ENCODE peak calls at places on chromosomes 11 and 22, in seven cellular contexts. One of them, this sample, is unnamed.

GRCh38 chr22:24753919-24754318 is 20.6 kb downstream of the PIWIL3 start:
- DNase-seq in tibial artery: no peak
- DNase-seq in Caco-2: no peak
- DNase-seq in heart right ventricle: no peak
- DNase-seq in body of pancreas: no peak
- DNase-seq in tibial nerve: no peak
- DNase-seq in colonic mucosa: no peak
- DNase-seq in this sample: no peak

GRCh38 chr11:33000181-33000580 is 15.5 kb upstream of the DEPDC7 start:
- DNase-seq in tibial artery: no peak
- DNase-seq in Caco-2: no peak
- DNase-seq in heart right ventricle: no peak
- DNase-seq in body of pancreas: no peak
- DNase-seq in tibial nerve: no peak
- DNase-seq in colonic mucosa: no peak
- DNase-seq in this sample: no peak

GRCh38 chr22:46538816-46539163 is 1.4 kb upstream of the CELSR1 start:
- DNase-seq in tibial artery: no peak
- DNase-seq in Caco-2: no peak
- DNase-seq in heart right ventricle: no peak
- DNase-seq in body of pancreas: no peak
- DNase-seq in tibial nerve: no peak
- DNase-seq in colonic mucosa: no peak
- DNase-seq in this sample: no peak

GRCh38 chr11:102914238-102915043 is 39.7 kb upstream of the MMP12 start:
- DNase-seq in tibial artery: no peak
- DNase-seq in Caco-2: peak; percentile 58
- DNase-seq in heart right ventricle: no peak
- DNase-seq in body of pancreas: peak; percentile 15
- DNase-seq in tibial nerve: no peak
- DNase-seq in colonic mucosa: peak; percentile 36
- DNase-seq in this sample: no peak

GRCh38 chr22:31248138-31248745 is 36.1 kb downstream of the LIMK2 start:
- DNase-seq in tibial artery: peak; percentile 78
- DNase-seq in Caco-2: peak; percentile 74
- DNase-seq in heart right ventricle: peak; percentile 68
- DNase-seq in body of pancreas: peak; percentile 75
- DNase-seq in tibial nerve: peak; percentile 56
- DNase-seq in colonic mucosa: peak; percentile 55
- DNase-seq in this sample: peak; percentile 87

GRCh38 chr22:19419464-19420178 is 11.9 kb downstream of the HIRA start:
- DNase-seq in tibial artery: no peak
- DNase-seq in Caco-2: no peak
- DNase-seq in heart right ventricle: no peak
- DNase-seq in body of pancreas: no peak
- DNase-seq in tibial nerve: no peak
- DNase-seq in colonic mucosa: no peak
- DNase-seq in this sample: no peak

GRCh38 chr11:10699072-10699471 is 5.5 kb upstream of the IRAG1 start:
- DNase-seq in tibial artery: no peak
- DNase-seq in Caco-2: no peak
- DNase-seq in heart right ventricle: no peak
- DNase-seq in body of pancreas: no peak
- DNase-seq in tibial nerve: no peak
- DNase-seq in colonic mucosa: no peak
- DNase-seq in this sample: no peak

GRCh38 chr22:31272522-31273446 is 19.5 kb downstream of the PIK3IP1 start:
- DNase-seq in tibial artery: peak; percentile 62
- DNase-seq in Caco-2: peak; percentile 73
- DNase-seq in heart right ventricle: no peak
- DNase-seq in body of pancreas: peak; percentile 64
- DNase-seq in tibial nerve: no peak
- DNase-seq in colonic mucosa: peak; percentile 70
- DNase-seq in this sample: no peak

GRCh38 chr22:29310065-29310862 is 3.8 kb downstream of the GAS2L1 start:
- DNase-seq in tibial artery: no peak
- DNase-seq in Caco-2: peak; percentile 35
- DNase-seq in heart right ventricle: no peak
- DNase-seq in body of pancreas: no peak
- DNase-seq in tibial nerve: no peak
- DNase-seq in colonic mucosa: no peak
- DNase-seq in this sample: no peak

GRCh38 chr11:120031612-120032600 is 106.0 kb downstream of the TRIM29 start:
- DNase-seq in tibial artery: no peak
- DNase-seq in Caco-2: no peak
- DNase-seq in heart right ventricle: no peak
- DNase-seq in body of pancreas: no peak
- DNase-seq in tibial nerve: no peak
- DNase-seq in colonic mucosa: no peak
- DNase-seq in this sample: peak; percentile 54

GRCh38 chr11:3840289-3840869 is 380 bp downstream of the RHOG start:
- DNase-seq in tibial artery: no peak
- DNase-seq in Caco-2: no peak
- DNase-seq in heart right ventricle: no peak
- DNase-seq in body of pancreas: no peak
- DNase-seq in tibial nerve: no peak
- DNase-seq in colonic mucosa: no peak
- DNase-seq in this sample: peak; percentile 69

GRCh38 chr11:64250875-64251721 is at the start of gene PLCB3:
- DNase-seq in tibial artery: no peak
- DNase-seq in Caco-2: peak; percentile 77
- DNase-seq in heart right ventricle: peak; percentile 69
- DNase-seq in body of pancreas: peak; percentile 61
- DNase-seq in tibial nerve: no peak
- DNase-seq in colonic mucosa: no peak
- DNase-seq in this sample: no peak

GRCh38 chr11:60064115-60064514 is 7.7 kb downstream of the MS4A3 start:
- DNase-seq in tibial artery: no peak
- DNase-seq in Caco-2: no peak
- DNase-seq in heart right ventricle: no peak
- DNase-seq in body of pancreas: no peak
- DNase-seq in tibial nerve: no peak
- DNase-seq in colonic mucosa: no peak
- DNase-seq in this sample: no peak

GRCh38 chr11:112453601-112454577 is 193.2 kb upstream of the PLET1 start:
- DNase-seq in tibial artery: no peak
- DNase-seq in Caco-2: peak; percentile 67
- DNase-seq in heart right ventricle: peak; percentile 18
- DNase-seq in body of pancreas: peak; percentile 24
- DNase-seq in tibial nerve: no peak
- DNase-seq in colonic mucosa: peak; percentile 50
- DNase-seq in this sample: no peak

GRCh38 chr11:44309483-44310197 is at the start of gene ALX4:
- DNase-seq in tibial artery: no peak
- DNase-seq in Caco-2: peak; percentile 31
- DNase-seq in heart right ventricle: peak; percentile 54
- DNase-seq in body of pancreas: no peak
- DNase-seq in tibial nerve: no peak
- DNase-seq in colonic mucosa: no peak
- DNase-seq in this sample: no peak

GRCh38 chr11:55357560-55358184 is 10.1 kb upstream of the OR4A15 start:
- DNase-seq in tibial artery: no peak
- DNase-seq in Caco-2: peak; percentile 7
- DNase-seq in heart right ventricle: no peak
- DNase-seq in body of pancreas: no peak
- DNase-seq in tibial nerve: no peak
- DNase-seq in colonic mucosa: no peak
- DNase-seq in this sample: no peak

GRCh38 chr11:117644403-117645155 is 152.4 kb downstream of the DSCAML1 start:
- DNase-seq in tibial artery: no peak
- DNase-seq in Caco-2: no peak
- DNase-seq in heart right ventricle: no peak
- DNase-seq in body of pancreas: no peak
- DNase-seq in tibial nerve: no peak
- DNase-seq in colonic mucosa: no peak
- DNase-seq in this sample: no peak

GRCh38 chr22:40609216-40609615 is 27.3 kb downstream of the MRTFA start:
- DNase-seq in tibial artery: no peak
- DNase-seq in Caco-2: no peak
- DNase-seq in heart right ventricle: no peak
- DNase-seq in body of pancreas: no peak
- DNase-seq in tibial nerve: no peak
- DNase-seq in colonic mucosa: no peak
- DNase-seq in this sample: no peak

GRCh38 chr11:8229299-8230177 is 34.1 kb downstream of the LMO1 start:
- DNase-seq in tibial artery: no peak
- DNase-seq in Caco-2: no peak
- DNase-seq in heart right ventricle: peak; percentile 56
- DNase-seq in body of pancreas: peak; percentile 71
- DNase-seq in tibial nerve: no peak
- DNase-seq in colonic mucosa: no peak
- DNase-seq in this sample: no peak

GRCh38 chr11:125621995-125622394 is 3.0 kb upstream of the CHEK1 start:
- DNase-seq in tibial artery: no peak
- DNase-seq in Caco-2: no peak
- DNase-seq in heart right ventricle: no peak
- DNase-seq in body of pancreas: no peak
- DNase-seq in tibial nerve: no peak
- DNase-seq in colonic mucosa: no peak
- DNase-seq in this sample: no peak

GRCh38 chr11:119861160-119861559 is 132.2 kb upstream of the NECTIN1 start:
- DNase-seq in tibial artery: no peak
- DNase-seq in Caco-2: no peak
- DNase-seq in heart right ventricle: no peak
- DNase-seq in body of pancreas: no peak
- DNase-seq in tibial nerve: no peak
- DNase-seq in colonic mucosa: no peak
- DNase-seq in this sample: no peak

GRCh38 chr11:69539416-69540117 is 58.1 kb downstream of the LINC01488 start:
- DNase-seq in tibial artery: peak; percentile 60
- DNase-seq in Caco-2: no peak
- DNase-seq in heart right ventricle: no peak
- DNase-seq in body of pancreas: no peak
- DNase-seq in tibial nerve: no peak
- DNase-seq in colonic mucosa: no peak
- DNase-seq in this sample: peak; percentile 64

GRCh38 chr11:30128269-30128932 is 102.4 kb upstream of the FSHB start:
- DNase-seq in tibial artery: no peak
- DNase-seq in Caco-2: peak; percentile 25
- DNase-seq in heart right ventricle: no peak
- DNase-seq in body of pancreas: no peak
- DNase-seq in tibial nerve: no peak
- DNase-seq in colonic mucosa: no peak
- DNase-seq in this sample: no peak

GRCh38 chr11:75867778-75868374 is 52.9 kb downstream of the UVRAG start:
- DNase-seq in tibial artery: no peak
- DNase-seq in Caco-2: peak; percentile 73
- DNase-seq in heart right ventricle: no peak
- DNase-seq in body of pancreas: peak; percentile 38
- DNase-seq in tibial nerve: no peak
- DNase-seq in colonic mucosa: peak; percentile 47
- DNase-seq in this sample: no peak

GRCh38 chr11:9922806-9923205 is 258.9 kb downstream of the SWAP70 start:
- DNase-seq in tibial artery: no peak
- DNase-seq in Caco-2: no peak
- DNase-seq in heart right ventricle: no peak
- DNase-seq in body of pancreas: no peak
- DNase-seq in tibial nerve: no peak
- DNase-seq in colonic mucosa: no peak
- DNase-seq in this sample: no peak

GRCh38 chr11:128764617-128765095 is 70.8 kb downstream of the FLI1 start:
- DNase-seq in tibial artery: no peak
- DNase-seq in Caco-2: no peak
- DNase-seq in heart right ventricle: no peak
- DNase-seq in body of pancreas: peak; percentile 79
- DNase-seq in tibial nerve: no peak
- DNase-seq in colonic mucosa: peak; percentile 39
- DNase-seq in this sample: no peak

GRCh38 chr11:102293873-102294601 is 23.2 kb upstream of the BIRC3 start:
- DNase-seq in tibial artery: no peak
- DNase-seq in Caco-2: peak; percentile 32
- DNase-seq in heart right ventricle: no peak
- DNase-seq in body of pancreas: no peak
- DNase-seq in tibial nerve: no peak
- DNase-seq in colonic mucosa: no peak
- DNase-seq in this sample: no peak

GRCh38 chr22:20125201-20126174 is 6.1 kb upstream of the ZDHHC8 start:
- DNase-seq in tibial artery: no peak
- DNase-seq in Caco-2: no peak
- DNase-seq in heart right ventricle: no peak
- DNase-seq in body of pancreas: no peak
- DNase-seq in tibial nerve: no peak
- DNase-seq in colonic mucosa: no peak
- DNase-seq in this sample: no peak

GRCh38 chr22:17366830-17367229 is 2.4 kb upstream of the CECR2 start:
- DNase-seq in tibial artery: no peak
- DNase-seq in Caco-2: peak; percentile 60
- DNase-seq in heart right ventricle: peak; percentile 68
- DNase-seq in body of pancreas: no peak
- DNase-seq in tibial nerve: no peak
- DNase-seq in colonic mucosa: peak; percentile 31
- DNase-seq in this sample: no peak

GRCh38 chr11:45869551-45869950 is 15.9 kb upstream of the MAPK8IP1 start:
- DNase-seq in tibial artery: no peak
- DNase-seq in Caco-2: no peak
- DNase-seq in heart right ventricle: no peak
- DNase-seq in body of pancreas: no peak
- DNase-seq in tibial nerve: no peak
- DNase-seq in colonic mucosa: no peak
- DNase-seq in this sample: no peak
- H3K4me1 ChIP-seq in tibial artery: no peaks in the 10 kb centered on the region
- H3K4me1 ChIP-seq in Caco-2: no peaks in the 10 kb centered on the region
- H3K4me1 ChIP-seq in heart right ventricle: no peaks in the 10 kb centered on the region
- H3K4me1 ChIP-seq in body of pancreas: no peaks in the 10 kb centered on the region
- H3K4me1 ChIP-seq in tibial nerve: no peaks in the 10 kb centered on the region
- H3K4me1 ChIP-seq in colonic mucosa: no peaks in the 10 kb centered on the region
- H3K4me1 ChIP-seq in this sample: no peaks in the 10 kb centered on the region

GRCh38 chr11:122979815-122980656 is 1.6 kb downstream of the BSX start:
- DNase-seq in tibial artery: no peak
- DNase-seq in Caco-2: no peak
- DNase-seq in heart right ventricle: no peak
- DNase-seq in body of pancreas: no peak
- DNase-seq in tibial nerve: no peak
- DNase-seq in colonic mucosa: no peak
- DNase-seq in this sample: no peak
- H3K27me3 ChIP-seq in tibial artery: peaks cover 99% of the 10 kb centered on the region
- H3K27me3 ChIP-seq in Caco-2: peaks cover 1% of the 10 kb centered on the region
- H3K27me3 ChIP-seq in heart right ventricle: peaks cover 63% of the 10 kb centered on the region
- H3K27me3 ChIP-seq in body of pancreas: no peaks in the 10 kb centered on the region
- H3K27me3 ChIP-seq in tibial nerve: peaks cover 2% of the 10 kb centered on the region
- H3K27me3 ChIP-seq in colonic mucosa: peaks cover 94% of the 10 kb centered on the region
- H3K27me3 ChIP-seq in this sample: peaks cover 42% of the 10 kb centered on the region

DNA sequence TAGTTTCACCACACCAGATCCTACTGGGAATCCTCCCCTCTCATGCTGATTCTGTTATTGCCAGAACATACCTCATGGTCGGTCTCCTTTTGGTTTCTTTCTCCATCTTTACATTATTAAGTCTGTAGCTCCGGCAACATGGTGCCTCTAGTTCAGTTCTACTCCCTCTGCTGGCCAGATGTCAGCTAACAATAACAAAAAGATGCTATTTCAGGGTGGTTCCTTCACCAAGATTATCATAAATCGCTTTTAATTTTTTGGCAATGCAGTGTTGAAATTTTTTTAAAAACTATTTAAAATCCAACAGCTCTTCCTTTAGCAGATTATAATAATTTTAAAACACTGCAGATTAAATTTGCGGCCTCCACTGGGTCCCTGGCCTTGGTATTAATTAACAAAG is 492.8 kb upstream of the KIRREL3 start:
- DNase-seq in tibial artery: no peak
- DNase-seq in Caco-2: peak; percentile 41
- DNase-seq in heart right ventricle: no peak
- DNase-seq in body of pancreas: no peak
- DNase-seq in tibial nerve: no peak
- DNase-seq in colonic mucosa: no peak
- DNase-seq in this sample: no peak
- TF ChIP-seq CTCF in tibial artery: no peak
- TF ChIP-seq CTCF in Caco-2: peak; percentile 61
- TF ChIP-seq CTCF in heart right ventricle: peak; percentile 6
- TF ChIP-seq CTCF in body of pancreas: peak; percentile 10
- TF ChIP-seq CTCF in tibial nerve: no peak
- TF ChIP-seq CTCF in colonic mucosa: peak; percentile 10
- TF ChIP-seq CTCF in this sample: no peak

GRCh38 chr22:49506010-49506400 is 321.7 kb downstream of the BRD1 start:
- DNase-seq in tibial artery: no peak
- DNase-seq in Caco-2: no peak
- DNase-seq in heart right ventricle: no peak
- DNase-seq in body of pancreas: no peak
- DNase-seq in tibial nerve: no peak
- DNase-seq in colonic mucosa: no peak
- DNase-seq in this sample: no peak
- H3K4me1 ChIP-seq in tibial artery: no peaks in the 10 kb centered on the region
- H3K4me1 ChIP-seq in Caco-2: peaks cover 16% of the 10 kb centered on the region
- H3K4me1 ChIP-seq in heart right ventricle: no peaks in the 10 kb centered on the region
- H3K4me1 ChIP-seq in body of pancreas: no peaks in the 10 kb centered on the region
- H3K4me1 ChIP-seq in tibial nerve: no peaks in the 10 kb centered on the region
- H3K4me1 ChIP-seq in colonic mucosa: no peaks in the 10 kb centered on the region
- H3K4me1 ChIP-seq in this sample: no peaks in the 10 kb centered on the region

This sample was measured in ascending aorta.